ENCODE peak calls at places on chromosome 11, in six cellular contexts. Z, R, T, W, J and Y are unnamed samples.

GRCh38 chr11:71334191-71334590 is 81.8 kb upstream of the SHANK2 start:
- DNase-seq in Z (no peak), R (no peak), T (no peak), W (peak; percentile 36), J (peak; percentile 41), Y (no peak)

GRCh38 chr11:27116684-27117083 is 76.1 kb downstream of the BBOX1 start:
- DNase-seq in Z (no peak), R (peak; percentile 76), T (no peak), W (no peak), J (no peak), Y (no peak)

GRCh38 chr11:18329196-18329870 is 7.0 kb downstream of the GTF2H1 start:
- DNase-seq in Z (no peak), R (peak; percentile 48), T (no peak), W (no peak), J (no peak), Y (no peak)

GRCh38 chr11:79274636-79275315 is 166.1 kb downstream of the TENM4 start:
- DNase-seq in Z (peak; percentile 77), R (peak; percentile 80), T (no peak), W (no peak), J (no peak), Y (no peak)

GRCh38 chr11:74162688-74163467 is 7.9 kb downstream of the C2CD3 start:
- DNase-seq in Z (no peak), R (no peak), T (no peak), W (no peak), J (no peak), Y (no peak)

GRCh38 chr11:11020747-11021149 is 162.9 kb upstream of the ZBED5 start:
- DNase-seq in Z (peak; percentile 26), R (peak; percentile 19), T (no peak), W (no peak), J (no peak), Y (no peak)

GRCh38 chr11:2100361-2101170 is 38.6 kb downstream of the IGF2 start:
- DNase-seq in Z (no peak), R (no peak), T (peak; percentile 65), W (no peak), J (peak; percentile 53), Y (peak; percentile 86)

GRCh38 chr11:5831196-5831829 is 10.4 kb downstream of the OR52E6 start:
- DNase-seq in Z (no peak), R (no peak), T (no peak), W (no peak), J (no peak), Y (no peak)

GRCh38 chr11:118003021-118003423 is 16.8 kb downstream of the IL10RA start:
- DNase-seq in Z (no peak), R (no peak), T (no peak), W (no peak), J (no peak), Y (no peak)

GRCh38 chr11:70073188-70073817 is 4.8 kb upstream of the ANO1 start:
- DNase-seq in Z (peak; percentile 86), R (peak; percentile 61), T (no peak), W (no peak), J (peak; percentile 44), Y (no peak)

GRCh38 chr11:119332111-119332765 is 2.1 kb upstream of the RNF26 start:
- DNase-seq in Z (no peak), R (no peak), T (no peak), W (no peak), J (no peak), Y (no peak)

GRCh38 chr11:64844330-64845124 is at the start of gene CDC42BPG:
- DNase-seq in Z (peak; percentile 46), R (peak; percentile 53), T (peak; percentile 64), W (peak; percentile 76), J (no peak), Y (peak; percentile 88)

GRCh38 chr11:93089474-93090102 is 108.2 kb downstream of the SLC36A4 start:
- DNase-seq in Z (peak; percentile 62), R (peak; percentile 51), T (no peak), W (peak; percentile 27), J (no peak), Y (no peak)

GRCh38 chr11:101446726-101447125 is 137.1 kb downstream of the TRPC6 start:
- DNase-seq in Z (peak; percentile 41), R (no peak), T (no peak), W (no peak), J (no peak), Y (no peak)

GRCh38 chr11:60193687-60194433 is 11.0 kb upstream of the MS4A6A start:
- DNase-seq in Z (peak; percentile 11), R (peak; percentile 6), T (no peak), W (peak; percentile 53), J (no peak), Y (no peak)

GRCh38 chr11:93330446-93330984 is at the start of gene DEUP1:
- DNase-seq in Z (no peak), R (peak; percentile 17), T (peak; percentile 38), W (peak; percentile 67), J (peak; percentile 56), Y (peak; percentile 85)

GRCh38 chr11:1257916-1258315 is 35.0 kb downstream of the MUC5B start:
- DNase-seq in Z (no peak), R (no peak), T (no peak), W (no peak), J (no peak), Y (no peak)

GRCh38 chr11:71252782-71253730 is 679 bp upstream of the SHANK2 start:
- DNase-seq in Z (peak; percentile 68), R (peak; percentile 56), T (no peak), W (no peak), J (no peak), Y (no peak)

GRCh38 chr11:11445441-11446185 is 92.6 kb upstream of the CSNK2A3 start:
- DNase-seq in Z (no peak), R (no peak), T (no peak), W (no peak), J (no peak), Y (no peak)

GRCh38 chr11:130054966-130055365 is 14.7 kb upstream of the APLP2 start:
- DNase-seq in Z (no peak), R (peak; percentile 13), T (no peak), W (no peak), J (no peak), Y (no peak)

GRCh38 chr11:23103403-23103802 is 243.1 kb upstream of the CCDC179 start:
- DNase-seq in Z (peak; percentile 76), R (peak; percentile 55), T (no peak), W (no peak), J (no peak), Y (no peak)

GRCh38 chr11:1747753-1748466 is 2.5 kb downstream of the IFITM10 start:
- DNase-seq in Z (no peak), R (no peak), T (peak; percentile 33), W (peak; percentile 67), J (peak; percentile 66), Y (no peak)

GRCh38 chr11:2097356-2097997 is 41.7 kb downstream of the IGF2 start:
- DNase-seq in Z (peak; percentile 82), R (peak; percentile 76), T (peak; percentile 65), W (no peak), J (peak; percentile 74), Y (peak; percentile 87)

GRCh38 chr11:128724891-128725611 is 31.2 kb downstream of the FLI1 start:
- DNase-seq in Z (no peak), R (no peak), T (no peak), W (no peak), J (no peak), Y (no peak)

GRCh38 chr11:12755510-12755909 is 81.3 kb downstream of the TEAD1 start:
- DNase-seq in Z (peak; percentile 52), R (no peak), T (no peak), W (no peak), J (no peak), Y (no peak)

GRCh38 chr11:35621620-35622019 is 3.4 kb downstream of the FJX1 start:
- DNase-seq in Z (no peak), R (no peak), T (no peak), W (no peak), J (no peak), Y (no peak)
- H3K4me3 ChIP-seq in Z (no peak overlapping the region), R (no peak overlapping the region), T (no peak overlapping the region), W (no peak overlapping the region), J (no peak overlapping the region), Y (no peak overlapping the region)

GRCh38 chr11:134730096-134730495 is 318.1 kb upstream of the B3GAT1 start:
- DNase-seq in Z (no peak), R (no peak), T (no peak), W (no peak), J (no peak), Y (no peak)

GRCh38 chr11:134730596-134731538 is 318.8 kb upstream of the B3GAT1 start:
- DNase-seq in Z (no peak), R (no peak), T (no peak), W (no peak), J (no peak), Y (no peak)

GRCh38 chr11:134734446-134734845 is 322.4 kb upstream of the B3GAT1 start:
- DNase-seq in Z (no peak), R (no peak), T (no peak), W (no peak), J (no peak), Y (no peak)

GRCh38 chr11:134734894-134735293 is 322.9 kb upstream of the B3GAT1 start:
- DNase-seq in Z (no peak), R (no peak), T (no peak), W (no peak), J (no peak), Y (no peak)

DNA sequence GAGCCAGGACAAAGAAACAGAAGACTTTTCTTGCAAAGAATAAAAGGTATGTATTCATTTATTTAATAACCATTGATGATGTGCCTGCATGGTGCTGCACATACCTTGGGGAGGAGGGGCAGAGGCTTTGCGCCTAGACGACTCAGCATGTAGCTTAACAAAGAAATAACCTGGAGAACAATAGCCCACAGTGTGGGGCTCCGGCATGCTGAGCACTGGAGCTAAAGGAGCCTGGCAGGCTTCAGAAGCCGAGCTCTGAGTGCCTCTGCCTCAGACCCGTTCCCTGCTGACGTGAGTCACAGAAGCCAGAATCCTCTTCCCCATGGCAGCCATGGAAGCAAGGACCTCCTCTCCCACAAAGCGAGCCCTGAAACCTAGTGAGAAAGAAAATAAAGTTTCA is 319.5 kb upstream of the B3GAT1 start:
- DNase-seq in Z (no peak), R (no peak), T (no peak), W (no peak), J (no peak), Y (no peak)
- H3K27me3 ChIP-seq in Z (no peaks in the 10 kb centered on the region), R (no peaks in the 10 kb centered on the region), T (peaks cover 90% of the 10 kb centered on the region), W (no peaks in the 10 kb centered on the region), J (no peaks in the 10 kb centered on the region), Y (no peaks in the 10 kb centered on the region)

GRCh38 chr11:68128682-68129327 is 7.6 kb upstream of the CHKA start:
- DNase-seq in Z (peak; percentile 70), R (peak; percentile 86), T (peak; percentile 55), W (peak; percentile 72), J (peak; percentile 85), Y (peak; percentile 73)
- H3K4me3 ChIP-seq in Z (peak overlapping the region; percentile 32), R (peak overlapping the region; percentile 49), T (peak overlapping the region; percentile 72), W (no peak overlapping the region), J (peak overlapping the region; percentile 43), Y (peak overlapping the region; percentile 66)

DNA sequence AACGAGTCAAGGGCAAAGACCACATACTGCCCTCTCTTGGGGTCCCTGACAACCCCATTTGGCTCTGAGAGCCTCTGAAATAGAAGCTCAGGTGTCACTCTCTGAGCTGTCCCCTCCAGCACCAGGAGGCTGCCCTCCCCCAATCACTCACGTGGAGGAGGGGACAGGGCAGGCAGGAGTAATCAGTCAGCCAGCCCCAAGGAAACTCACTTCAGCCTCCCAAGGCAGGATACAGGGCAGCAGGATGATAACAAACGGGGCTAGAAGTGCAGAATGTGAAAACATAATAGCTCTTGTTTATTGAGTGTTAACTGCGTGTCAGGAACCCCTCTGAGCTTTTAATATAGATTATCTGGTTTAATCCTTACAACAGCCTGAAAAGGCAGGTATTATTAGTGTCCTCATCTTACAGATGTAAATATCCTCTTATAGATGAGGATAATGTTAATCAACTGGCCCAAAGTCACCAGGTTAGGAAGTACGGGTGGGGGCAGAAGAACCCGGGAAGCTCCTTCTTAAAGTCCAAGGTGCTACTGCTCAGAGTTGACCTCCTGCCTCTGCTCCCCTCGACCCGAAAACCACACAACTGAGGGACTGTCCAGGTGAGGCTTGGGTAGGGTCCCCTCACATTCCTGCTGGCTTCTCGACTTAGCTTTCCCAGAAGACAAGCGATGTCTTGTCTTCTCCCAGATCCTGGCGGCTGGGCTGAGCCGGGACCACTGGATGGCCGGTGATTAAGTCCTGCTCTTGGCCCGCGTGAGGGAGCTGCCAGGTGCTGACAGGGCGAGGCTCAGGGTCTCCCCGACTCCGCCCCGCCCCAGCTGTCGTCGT is 2.7 kb downstream of the CHRM4 start:
- DNase-seq in Z (no peak), R (no peak), T (no peak), W (no peak), J (no peak), Y (no peak)
- H3K27me3 ChIP-seq in Z (peaks cover 33% of the 10 kb centered on the region), R (peaks cover 33% of the 10 kb centered on the region), T (peaks cover 74% of the 10 kb centered on the region), W (no peaks in the 10 kb centered on the region), J (peaks cover 61% of the 10 kb centered on the region), Y (no peaks in the 10 kb centered on the region)